ENCODE peak calls at places on chromosome 19, in five cellular contexts. H is K562, A is SK-N-SH, L is GM12878, T is HepG2. N is an unnamed sample.

GRCh38 chr19:42831221-42832019 is 48.1 kb downstream of the PSG1 start:
- DNase-seq in L (no peak), A (no peak), T (peak; percentile 15), H (no peak), N (peak; percentile 98)

GRCh38 chr19:45814851-45815481 is at the start of gene RSPH6A:
- DNase-seq in L (no peak), H (no peak), T (no peak), A (no peak), N (no peak)

GRCh38 chr19:50368649-50369570 is 3.5 kb upstream of the NAPSA start:
- DNase-seq in L (peak; percentile 78), H (peak; percentile 87), T (peak; percentile 62), A (peak; percentile 84), N (peak; percentile 95)

GRCh38 chr19:6556043-6556449 is 25.2 kb downstream of the TNFSF9 start:
- DNase-seq in A (no peak), H (no peak), T (no peak), L (no peak), N (no peak)

GRCh38 chr19:41531438-41532311 is 44.3 kb upstream of the CEACAM21 start:
- DNase-seq in H (peak; percentile 81), A (no peak), L (no peak), T (no peak), N (peak; percentile 85)

GRCh38 chr19:35789978-35790944 is 14.9 kb downstream of the ARHGAP33 start:
- DNase-seq in T (no peak), L (no peak), H (no peak), A (no peak), N (no peak)

GRCh38 chr19:17764348-17764747 is 13.1 kb downstream of the FCHO1 start:
- DNase-seq in L (no peak), H (no peak), A (no peak), T (no peak), N (no peak)

GRCh38 chr19:16325161-16325527 is 518 bp downstream of the KLF2 start:
- DNase-seq in H (peak; percentile 77), T (no peak), L (no peak), A (peak; percentile 65), N (peak; percentile 41)

GRCh38 chr19:45641274-45642105 is 2.3 kb upstream of the EML2 start:
- DNase-seq in L (peak; percentile 95), H (peak; percentile 83), A (no peak), T (peak; percentile 90), N (peak; percentile 97)

GRCh38 chr19:2064395-2064787 is 13.3 kb upstream of the MKNK2 start:
- DNase-seq in L (no peak), T (no peak), A (no peak), H (no peak), N (no peak)

GRCh38 chr19:44719262-44719701 is 20.3 kb downstream of the CEACAM16 start:
- DNase-seq in A (no peak), L (no peak), T (no peak), H (no peak), N (no peak)

GRCh38 chr19:44747739-44748425 is 626 bp upstream of the BCL3 start:
- DNase-seq in A (peak; percentile 63), L (no peak), H (no peak), T (peak; percentile 50), N (peak; percentile 92)

GRCh38 chr19:7705387-7706187 is 3.7 kb upstream of the FCER2 start:
- DNase-seq in H (no peak), T (no peak), L (peak; percentile 91), A (no peak), N (no peak)

GRCh38 chr19:15812059-15812722 is 3.3 kb downstream of the OR10H1 start:
- DNase-seq in L (no peak), T (no peak), A (no peak), H (no peak), N (peak; percentile 36)

GRCh38 chr19:49361438-49362047 is 673 bp downstream of the TEAD2 start:
- DNase-seq in T (peak; percentile 70), A (peak; percentile 79), H (peak; percentile 91), L (no peak), N (peak; percentile 91)
- TF ChIP-seq MAX in T (no peak), A (no peak), H (no peak), L (no peak), N (no peak)

DNA sequence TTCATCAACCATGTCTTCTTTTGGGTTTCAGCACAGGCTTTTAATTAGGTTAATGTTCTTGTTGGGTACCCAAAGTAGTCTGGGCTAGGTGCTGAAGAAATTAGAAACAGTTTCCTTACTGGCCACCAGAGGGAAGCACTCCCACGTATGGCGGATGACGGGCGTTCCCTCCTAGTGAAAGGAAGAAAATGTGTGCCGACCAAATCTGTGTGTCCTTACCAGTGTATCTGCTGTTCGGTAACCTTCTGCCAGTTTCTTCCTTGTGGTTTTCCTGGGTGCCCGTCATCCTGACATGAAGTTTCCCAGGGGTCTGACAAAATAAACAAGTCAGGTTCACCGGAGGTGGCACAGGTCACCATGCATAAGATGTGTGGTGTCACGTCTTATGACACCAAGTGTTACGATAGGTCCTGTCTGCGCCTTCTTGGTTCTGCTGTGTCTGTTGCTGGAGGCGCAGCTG is 6.0 kb upstream of the WDR88 start:
- DNase-seq in L (peak; percentile 16), T (peak; percentile 36), H (peak; percentile 71), A (peak; percentile 81), N (peak; percentile 85)
- TF ChIP-seq SMC3 in L (peak; percentile 66), T (peak; percentile 83), H (peak; percentile 76), A (peak; percentile 83), N (peak; percentile 89)

GRCh38 chr19:3516675-3517207 is 10.6 kb downstream of the FZR1 start:
- DNase-seq in H (no peak), A (peak; percentile 56), T (no peak), L (peak; percentile 17), N (no peak)
- TF ChIP-seq MAX in H (peak; percentile 7), A (no peak), T (no peak), L (no peak), N (no peak)

DNA sequence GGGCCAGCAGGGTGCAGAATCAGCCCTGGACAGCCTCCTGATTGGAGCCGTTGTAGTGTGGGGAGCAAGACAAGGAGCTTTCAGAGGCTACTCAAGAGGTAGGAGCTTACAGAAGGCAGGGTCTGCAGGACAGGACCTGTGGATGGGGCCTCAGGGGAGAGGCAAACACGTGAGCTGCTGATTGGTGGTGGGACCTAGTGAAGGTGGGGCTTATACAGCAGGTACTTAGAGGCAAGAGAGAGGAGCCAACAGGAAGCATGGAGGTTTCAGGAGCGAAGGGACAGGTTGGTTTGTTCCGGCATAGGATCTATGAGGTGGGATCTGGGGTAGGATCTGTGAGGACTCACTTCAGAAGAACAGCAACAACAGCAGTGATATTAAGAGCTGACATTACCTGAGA is 32.4 kb downstream of the ZSWIM4 start:
- DNase-seq in T (no peak), L (no peak), A (no peak), H (no peak), N (peak; percentile 28)
- TF ChIP-seq SMC3 in T (no peak), L (no peak), A (no peak), H (no peak), N (no peak)

DNA sequence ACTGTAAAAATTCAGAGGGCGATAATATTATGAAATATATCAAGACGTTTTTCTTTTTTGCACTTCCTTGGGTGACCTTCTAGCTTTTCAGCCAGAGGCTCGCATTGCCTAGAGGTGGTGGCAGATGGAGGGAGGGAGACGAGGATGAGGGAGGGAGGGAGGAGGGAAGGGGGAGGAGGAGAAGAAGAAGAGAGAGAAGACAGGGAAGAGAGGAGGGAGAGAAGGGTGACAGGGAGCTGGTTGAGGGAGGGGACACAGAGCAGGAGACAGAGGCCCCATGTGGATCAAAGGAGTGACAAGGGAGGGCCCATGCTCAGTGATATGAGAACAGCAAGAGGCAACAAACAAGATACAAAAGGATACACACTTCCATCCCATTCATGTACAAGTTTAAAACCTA is 8.0 kb upstream of the KCTD15 start:
- DNase-seq in H (no peak), A (no peak), L (no peak), T (no peak), N (no peak)
- TF ChIP-seq MAX in H (no peak), A (no peak), L (no peak), T (no peak), N (no peak)